ENCODE peak calls at places on chromosomes 4 and X, in six cellular contexts. C, E, D, X, G and U are unnamed samples.

GRCh38 chr4:82555279-82555678 is 6.5 kb downstream of the TMEM150C start:
- DNase-seq in C (no peak), E (no peak), D (no peak), X (no peak), G (no peak), U (no peak)

GRCh38 chr4:74934822-74935326 is 2.0 kb downstream of the PARM1 start:
- DNase-seq in C (no peak), E (no peak), D (no peak), X (no peak), G (no peak), U (no peak)

GRCh38 chr4:21769404-21770147 is 179.0 kb downstream of the KCNIP4 start:
- DNase-seq in C (no peak), E (no peak), D (no peak), X (peak; percentile 15), G (no peak), U (peak; percentile 23)

GRCh38 chr4:100421356-100421978 is 96.4 kb downstream of the EMCN start:
- DNase-seq in C (no peak), E (no peak), D (no peak), X (peak; percentile 16), G (no peak), U (peak; percentile 51)

GRCh38 chr4:172225457-172225856 is 412.3 kb downstream of the GALNTL6 start:
- DNase-seq in C (no peak), E (no peak), D (no peak), X (no peak), G (no peak), U (no peak)

GRCh38 chr4:154487144-154487543 is 4.5 kb downstream of the DCHS2 start:
- DNase-seq in C (no peak), E (no peak), D (no peak), X (no peak), G (no peak), U (no peak)

GRCh38 chr4:158782539-158783360 is 13.9 kb downstream of the FNIP2 start:
- DNase-seq in C (no peak), E (no peak), D (no peak), X (no peak), G (no peak), U (peak; percentile 24)

GRCh38 chr4:54224960-54225670 is 4.0 kb upstream of the PDGFRA start:
- DNase-seq in C (no peak), E (no peak), D (no peak), X (no peak), G (no peak), U (no peak)

GRCh38 chr4:26779674-26780073 is 81.0 kb upstream of the STIM2 start:
- DNase-seq in C (no peak), E (no peak), D (peak; percentile 65), X (peak; percentile 36), G (no peak), U (peak; percentile 33)

GRCh38 chr4:156894234-156894633 is 77.4 kb downstream of the PDGFC start:
- DNase-seq in C (no peak), E (no peak), D (no peak), X (no peak), G (no peak), U (no peak)

GRCh38 chrX:72367524-72367923 is 61.8 kb upstream of the CITED1 start:
- DNase-seq in C (no peak), E (no peak), D (no peak), X (no peak), G (no peak), U (no peak)

GRCh38 chr4:91448668-91449330 is 855.0 kb upstream of the GRID2 start:
- DNase-seq in C (no peak), E (no peak), D (no peak), X (no peak), G (no peak), U (no peak)

GRCh38 chr4:92241094-92241493 is 62.7 kb upstream of the GRID2 start:
- DNase-seq in C (no peak), E (no peak), D (no peak), X (no peak), G (no peak), U (no peak)

GRCh38 chrX:82196866-82197265 is 995.0 kb downstream of the SH3BGRL start:
- DNase-seq in C (no peak), E (no peak), D (no peak), X (no peak), G (no peak), U (no peak)

GRCh38 chr4:70601422-70602039 is 9.5 kb downstream of the AMBN start:
- DNase-seq in C (no peak), E (peak; percentile 36), D (peak; percentile 46), X (peak; percentile 49), G (peak; percentile 58), U (peak; percentile 38)

GRCh38 chr4:107760281-107760947 is 40.4 kb upstream of the PAPSS1 start:
- DNase-seq in C (no peak), E (no peak), D (peak; percentile 35), X (no peak), G (no peak), U (no peak)

GRCh38 chr4:957581-958313 is 15.6 kb downstream of the DGKQ start:
- DNase-seq in C (peak; percentile 66), E (no peak), D (peak; percentile 61), X (no peak), G (no peak), U (no peak)

GRCh38 chr4:2818351-2818939 is 25.2 kb upstream of the ADD1 start:
- DNase-seq in C (peak; percentile 67), E (no peak), D (peak; percentile 70), X (peak; percentile 67), G (no peak), U (peak; percentile 63)

GRCh38 chrX:147912093-147912801 is 528 bp downstream of the FMR1 start:
- DNase-seq in C (peak; percentile 58), E (peak; percentile 5), D (peak; percentile 66), X (peak; percentile 26), G (no peak), U (peak; percentile 33)

GRCh38 chr4:123830920-123831319 is 434.3 kb downstream of the SPRY1 start:
- DNase-seq in C (no peak), E (no peak), D (no peak), X (no peak), G (no peak), U (no peak)

GRCh38 chr4:153154010-153154975 is 50.0 kb upstream of the TRIM2 start:
- DNase-seq in C (no peak), E (no peak), D (no peak), X (peak; percentile 43), G (no peak), U (peak; percentile 14)

GRCh38 chr4:72312032-72312650 is 256.9 kb downstream of the ADAMTS3 start:
- DNase-seq in C (peak; percentile 59), E (no peak), D (peak; percentile 87), X (peak; percentile 66), G (no peak), U (peak; percentile 68)

GRCh38 chrX:107775734-107776511 is at the start of gene TSC22D3:
- DNase-seq in C (peak; percentile 84), E (peak; percentile 26), D (peak; percentile 90), X (peak; percentile 73), G (no peak), U (peak; percentile 71)

GRCh38 chr4:180391613-180392012 is 1851.6 kb upstream of the TENM3 start:
- DNase-seq in C (no peak), E (no peak), D (no peak), X (no peak), G (no peak), U (no peak)

GRCh38 chr4:136392576-136392975 is 1139.7 kb downstream of the PCDH18 start:
- DNase-seq in C (no peak), E (no peak), D (no peak), X (peak; percentile 21), G (no peak), U (no peak)

GRCh38 chr4:177532363-177532762 is 90.1 kb upstream of the AGA start:
- DNase-seq in C (no peak), E (no peak), D (no peak), X (no peak), G (no peak), U (no peak)

GRCh38 chr4:142226014-142226413 is 589.6 kb downstream of the IL15 start:
- DNase-seq in C (no peak), E (no peak), D (no peak), X (no peak), G (no peak), U (no peak)

GRCh38 chr4:46993075-46994006 is at the start of gene GABRA4:
- DNase-seq in C (peak; percentile 56), E (no peak), D (peak; percentile 27), X (peak; percentile 12), G (no peak), U (peak; percentile 5)

GRCh38 chr4:14025891-14026290 is 398.4 kb upstream of the BOD1L1 start:
- DNase-seq in C (no peak), E (no peak), D (no peak), X (no peak), G (no peak), U (no peak)

GRCh38 chrX:110675866-110676265 is 119.8 kb downstream of the CHRDL1 start:
- DNase-seq in C (no peak), E (no peak), D (no peak), X (no peak), G (no peak), U (no peak)

GRCh38 chr4:85726555-85726954 is 251.6 kb downstream of the ARHGAP24 start:
- DNase-seq in C (no peak), E (no peak), D (no peak), X (no peak), G (no peak), U (no peak)

GRCh38 chrX:41291309-41291708 is 42.7 kb upstream of the DDX3X start:
- DNase-seq in C (no peak), E (no peak), D (no peak), X (no peak), G (no peak), U (no peak)

GRCh38 chrX:45424341-45424740 is 223.7 kb upstream of the DIPK2B start:
- DNase-seq in C (no peak), E (no peak), D (no peak), X (no peak), G (no peak), U (no peak)

GRCh38 chr4:148056879-148057278 is 325.0 kb downstream of the ARHGAP10 start:
- DNase-seq in C (no peak), E (peak; percentile 29), D (peak; percentile 83), X (peak; percentile 33), G (peak; percentile 5), U (peak; percentile 39)

GRCh38 chr4:83112678-83113428 is 1.7 kb downstream of the PLAC8 start:
- DNase-seq in C (no peak), E (no peak), D (no peak), X (no peak), G (peak; percentile 63), U (no peak)